ENCODE peak calls at places on chromosome 20, in ten cellular contexts. One of them, this sample, is unnamed.

GRCh38 chr20:46058656-46059281 is 29.8 kb downstream of the SLC12A5 start:
- DNase-seq in Panc1: no peak
- DNase-seq in non-pigmented ciliary epithelial cell: no peak
- DNase-seq in GM04503: no peak
- DNase-seq in NCI-H1436: no peak
- DNase-seq in cardiac septum: no peak
- DNase-seq in activated CD4-positive, alpha-beta T cell treated with anti-CD3 and anti-CD28 coated beads for 1 hour: no peak
- DNase-seq in ureter: no peak
- DNase-seq in NCI-H2081: no peak
- DNase-seq in CMK: no peak
- DNase-seq in this sample: no peak

GRCh38 chr20:33675127-33675954 is 1.1 kb upstream of the NECAB3 start:
- DNase-seq in Panc1: no peak
- DNase-seq in non-pigmented ciliary epithelial cell: no peak
- DNase-seq in GM04503: no peak
- DNase-seq in NCI-H1436: no peak
- DNase-seq in cardiac septum: no peak
- DNase-seq in activated CD4-positive, alpha-beta T cell treated with anti-CD3 and anti-CD28 coated beads for 1 hour: no peak
- DNase-seq in ureter: no peak
- DNase-seq in NCI-H2081: no peak
- DNase-seq in CMK: no peak
- DNase-seq in this sample: no peak

GRCh38 chr20:51456511-51457280 is 85.8 kb downstream of the NFATC2 start:
- DNase-seq in Panc1: peak; percentile 89
- DNase-seq in non-pigmented ciliary epithelial cell: no peak
- DNase-seq in GM04503: peak; percentile 72
- DNase-seq in NCI-H1436: no peak
- DNase-seq in cardiac septum: peak; percentile 96
- DNase-seq in activated CD4-positive, alpha-beta T cell treated with anti-CD3 and anti-CD28 coated beads for 1 hour: no peak
- DNase-seq in ureter: peak; percentile 97
- DNase-seq in NCI-H2081: peak; percentile 60
- DNase-seq in CMK: no peak
- DNase-seq in this sample: peak; percentile 92

GRCh38 chr20:41150664-41151063 is 13.3 kb downstream of the PLCG1 start:
- DNase-seq in Panc1: no peak
- DNase-seq in non-pigmented ciliary epithelial cell: no peak
- DNase-seq in GM04503: no peak
- DNase-seq in NCI-H1436: no peak
- DNase-seq in cardiac septum: no peak
- DNase-seq in activated CD4-positive, alpha-beta T cell treated with anti-CD3 and anti-CD28 coated beads for 1 hour: no peak
- DNase-seq in ureter: no peak
- DNase-seq in NCI-H2081: no peak
- DNase-seq in CMK: peak; percentile 54
- DNase-seq in this sample: no peak

GRCh38 chr20:58549231-58549630 is 34.0 kb upstream of the APCDD1L start:
- DNase-seq in Panc1: no peak
- DNase-seq in non-pigmented ciliary epithelial cell: no peak
- DNase-seq in GM04503: no peak
- DNase-seq in NCI-H1436: no peak
- DNase-seq in cardiac septum: no peak
- DNase-seq in activated CD4-positive, alpha-beta T cell treated with anti-CD3 and anti-CD28 coated beads for 1 hour: no peak
- DNase-seq in ureter: no peak
- DNase-seq in NCI-H2081: no peak
- DNase-seq in CMK: no peak
- DNase-seq in this sample: no peak

GRCh38 chr20:13058666-13059389 is 50.1 kb downstream of the SPTLC3 start:
- DNase-seq in Panc1: no peak
- DNase-seq in non-pigmented ciliary epithelial cell: no peak
- DNase-seq in GM04503: no peak
- DNase-seq in NCI-H1436: no peak
- DNase-seq in cardiac septum: no peak
- DNase-seq in activated CD4-positive, alpha-beta T cell treated with anti-CD3 and anti-CD28 coated beads for 1 hour: no peak
- DNase-seq in ureter: no peak
- DNase-seq in NCI-H2081: no peak
- DNase-seq in CMK: no peak
- DNase-seq in this sample: no peak

GRCh38 chr20:63475209-63475608 is 2.8 kb upstream of the KCNQ2 start:
- DNase-seq in Panc1: no peak
- DNase-seq in non-pigmented ciliary epithelial cell: no peak
- DNase-seq in GM04503: no peak
- DNase-seq in NCI-H1436: no peak
- DNase-seq in cardiac septum: no peak
- DNase-seq in activated CD4-positive, alpha-beta T cell treated with anti-CD3 and anti-CD28 coated beads for 1 hour: no peak
- DNase-seq in ureter: no peak
- DNase-seq in NCI-H2081: no peak
- DNase-seq in CMK: no peak
- DNase-seq in this sample: no peak

GRCh38 chr20:18543932-18544331 is 23.3 kb upstream of the SMIM26 start:
- DNase-seq in Panc1: no peak
- DNase-seq in non-pigmented ciliary epithelial cell: no peak
- DNase-seq in GM04503: no peak
- DNase-seq in NCI-H1436: no peak
- DNase-seq in cardiac septum: no peak
- DNase-seq in activated CD4-positive, alpha-beta T cell treated with anti-CD3 and anti-CD28 coated beads for 1 hour: no peak
- DNase-seq in ureter: no peak
- DNase-seq in NCI-H2081: peak; percentile 97
- DNase-seq in CMK: no peak
- DNase-seq in this sample: no peak

GRCh38 chr20:59783020-59784010 is 150.1 kb downstream of the SYCP2 start:
- DNase-seq in Panc1: peak; percentile 48
- DNase-seq in non-pigmented ciliary epithelial cell: no peak
- DNase-seq in GM04503: no peak
- DNase-seq in NCI-H1436: peak; percentile 27
- DNase-seq in cardiac septum: peak; percentile 72
- DNase-seq in activated CD4-positive, alpha-beta T cell treated with anti-CD3 and anti-CD28 coated beads for 1 hour: no peak
- DNase-seq in ureter: peak; percentile 50
- DNase-seq in NCI-H2081: peak; percentile 28
- DNase-seq in CMK: peak; percentile 9
- DNase-seq in this sample: peak; percentile 69

GRCh38 chr20:61513124-61514017 is 261.3 kb downstream of the CDH4 start:
- DNase-seq in Panc1: no peak
- DNase-seq in non-pigmented ciliary epithelial cell: no peak
- DNase-seq in GM04503: no peak
- DNase-seq in NCI-H1436: no peak
- DNase-seq in cardiac septum: no peak
- DNase-seq in activated CD4-positive, alpha-beta T cell treated with anti-CD3 and anti-CD28 coated beads for 1 hour: no peak
- DNase-seq in ureter: no peak
- DNase-seq in NCI-H2081: no peak
- DNase-seq in CMK: no peak
- DNase-seq in this sample: no peak

GRCh38 chr20:23106271-23106851 is 20.2 kb upstream of the CD93 start:
- DNase-seq in Panc1: no peak
- DNase-seq in non-pigmented ciliary epithelial cell: no peak
- DNase-seq in GM04503: no peak
- DNase-seq in NCI-H1436: no peak
- DNase-seq in cardiac septum: no peak
- DNase-seq in activated CD4-positive, alpha-beta T cell treated with anti-CD3 and anti-CD28 coated beads for 1 hour: no peak
- DNase-seq in ureter: no peak
- DNase-seq in NCI-H2081: no peak
- DNase-seq in CMK: no peak
- DNase-seq in this sample: no peak

GRCh38 chr20:59825944-59826759 is 107.3 kb downstream of the SYCP2 start:
- DNase-seq in Panc1: no peak
- DNase-seq in non-pigmented ciliary epithelial cell: no peak
- DNase-seq in GM04503: no peak
- DNase-seq in NCI-H1436: no peak
- DNase-seq in cardiac septum: no peak
- DNase-seq in activated CD4-positive, alpha-beta T cell treated with anti-CD3 and anti-CD28 coated beads for 1 hour: no peak
- DNase-seq in ureter: peak; percentile 57
- DNase-seq in NCI-H2081: peak; percentile 63
- DNase-seq in CMK: no peak
- DNase-seq in this sample: no peak

GRCh38 chr20:53609501-53610445 is 16.1 kb upstream of the ZNF217 start:
- DNase-seq in Panc1: peak; percentile 97
- DNase-seq in non-pigmented ciliary epithelial cell: no peak
- DNase-seq in GM04503: no peak
- DNase-seq in NCI-H1436: peak; percentile 44
- DNase-seq in cardiac septum: no peak
- DNase-seq in activated CD4-positive, alpha-beta T cell treated with anti-CD3 and anti-CD28 coated beads for 1 hour: peak; percentile 56
- DNase-seq in ureter: peak; percentile 54
- DNase-seq in NCI-H2081: no peak
- DNase-seq in CMK: no peak
- DNase-seq in this sample: no peak

This sample was measured in midbrain.